ENCODE peak calls at places on chromosomes 11 and 22, in four cellular contexts. One of them, this sample, is unnamed.

GRCh38 chr11:1338201-1339065 is 29.0 kb upstream of the TOLLIP start:
- DNase-seq in GM12878: no peak
- DNase-seq in HepG2: no peak
- DNase-seq in HCT116: no peak
- DNase-seq in this sample: no peak

GRCh38 chr11:129871914-129872313 is 23.5 kb downstream of the NFRKB start:
- DNase-seq in GM12878: no peak
- DNase-seq in HepG2: no peak
- DNase-seq in HCT116: no peak
- DNase-seq in this sample: no peak

GRCh38 chr22:43820671-43821305 is 8.7 kb upstream of the EFCAB6 start:
- DNase-seq in GM12878: no peak
- DNase-seq in HepG2: no peak
- DNase-seq in HCT116: no peak
- DNase-seq in this sample: no peak

GRCh38 chr11:28400236-28401100 is 292.3 kb downstream of the METTL15 start:
- DNase-seq in GM12878: no peak
- DNase-seq in HepG2: peak; percentile 3
- DNase-seq in HCT116: no peak
- DNase-seq in this sample: no peak

GRCh38 chr11:134583397-134583990 is 171.5 kb upstream of the B3GAT1 start:
- DNase-seq in HCT116: no peak
- DNase-seq in HepG2: no peak
- DNase-seq in GM12878: no peak
- DNase-seq in this sample: no peak

GRCh38 chr11:30172872-30173271 is 57.9 kb upstream of the FSHB start:
- DNase-seq in GM12878: no peak
- DNase-seq in HepG2: no peak
- DNase-seq in HCT116: no peak
- DNase-seq in this sample: no peak

GRCh38 chr11:112579282-112579681 is 318.6 kb upstream of the PLET1 start:
- DNase-seq in HCT116: no peak
- DNase-seq in HepG2: no peak
- DNase-seq in GM12878: no peak
- DNase-seq in this sample: no peak

GRCh38 chr22:37371491-37371890 is 55.8 kb downstream of the ELFN2 start:
- DNase-seq in HepG2: no peak
- DNase-seq in HCT116: no peak
- DNase-seq in GM12878: no peak
- DNase-seq in this sample: no peak

GRCh38 chr11:59097113-59097708 is 9.8 kb upstream of the FAM111B start:
- DNase-seq in HCT116: peak; percentile 48
- DNase-seq in HepG2: peak; percentile 60
- DNase-seq in GM12878: no peak
- DNase-seq in this sample: peak; percentile 19

GRCh38 chr22:29570456-29570855 is 10.5 kb downstream of the NIPSNAP1 start:
- DNase-seq in GM12878: no peak
- DNase-seq in HCT116: no peak
- DNase-seq in HepG2: no peak
- DNase-seq in this sample: no peak

GRCh38 chr11:37264783-37265182 is 666.7 kb upstream of the RAG2 start:
- DNase-seq in HCT116: no peak
- DNase-seq in HepG2: no peak
- DNase-seq in GM12878: no peak
- DNase-seq in this sample: no peak

GRCh38 chr22:29733362-29734322 is 13.8 kb downstream of the CABP7 start:
- DNase-seq in HepG2: no peak
- DNase-seq in HCT116: no peak
- DNase-seq in GM12878: peak; percentile 17
- DNase-seq in this sample: peak; percentile 53

GRCh38 chr11:94315664-94316063 is 11.3 kb downstream of the IZUMO1R start:
- DNase-seq in GM12878: no peak
- DNase-seq in HepG2: no peak
- DNase-seq in HCT116: no peak
- DNase-seq in this sample: no peak

GRCh38 chr22:29481265-29482000 is 1.4 kb downstream of the NEFH start:
- DNase-seq in GM12878: no peak
- DNase-seq in HCT116: no peak
- DNase-seq in HepG2: no peak
- DNase-seq in this sample: peak; percentile 17

GRCh38 chr11:70334351-70334995 is 63.9 kb upstream of the CTTN start:
- DNase-seq in HepG2: no peak
- DNase-seq in GM12878: no peak
- DNase-seq in HCT116: no peak
- DNase-seq in this sample: no peak

GRCh38 chr22:46286006-46286405 is 10.7 kb upstream of the GTSE1 start:
- DNase-seq in HCT116: no peak
- DNase-seq in GM12878: no peak
- DNase-seq in HepG2: no peak
- DNase-seq in this sample: no peak

GRCh38 chr11:8060801-8061554 is 20.0 kb upstream of the TUB start:
- DNase-seq in HCT116: no peak
- DNase-seq in HepG2: no peak
- DNase-seq in GM12878: no peak
- DNase-seq in this sample: no peak
- TF ChIP-seq SRF in HCT116: no peak
- TF ChIP-seq SRF in HepG2: no peak
- TF ChIP-seq SRF in GM12878: no peak
- TF ChIP-seq SRF in this sample: no peak

GRCh38 chr11:119368121-119369034 is 13.1 kb downstream of the USP2 start:
- DNase-seq in HepG2: peak; percentile 93
- DNase-seq in GM12878: no peak
- DNase-seq in HCT116: no peak
- DNase-seq in this sample: peak; percentile 61
- TF ChIP-seq REST in HepG2: no peak
- TF ChIP-seq REST in GM12878: no peak
- TF ChIP-seq REST in HCT116: no peak
- TF ChIP-seq REST in this sample: no peak

GRCh38 chr22:35317680-35318290 is 18.1 kb downstream of the TOM1 start:
- DNase-seq in GM12878: no peak
- DNase-seq in HCT116: no peak
- DNase-seq in HepG2: no peak
- DNase-seq in this sample: no peak

GRCh38 chr22:35315141-35315854 is 15.6 kb downstream of the TOM1 start:
- DNase-seq in HepG2: no peak
- DNase-seq in GM12878: no peak
- DNase-seq in HCT116: no peak
- DNase-seq in this sample: no peak

GRCh38 chr22:35314161-35314942 is 14.7 kb downstream of the TOM1 start:
- DNase-seq in HepG2: no peak
- DNase-seq in GM12878: no peak
- DNase-seq in HCT116: no peak
- DNase-seq in this sample: no peak

GRCh38 chr22:35318346-35319215 is 18.9 kb downstream of the TOM1 start:
- DNase-seq in HepG2: no peak
- DNase-seq in HCT116: no peak
- DNase-seq in GM12878: no peak
- DNase-seq in this sample: no peak

DNA sequence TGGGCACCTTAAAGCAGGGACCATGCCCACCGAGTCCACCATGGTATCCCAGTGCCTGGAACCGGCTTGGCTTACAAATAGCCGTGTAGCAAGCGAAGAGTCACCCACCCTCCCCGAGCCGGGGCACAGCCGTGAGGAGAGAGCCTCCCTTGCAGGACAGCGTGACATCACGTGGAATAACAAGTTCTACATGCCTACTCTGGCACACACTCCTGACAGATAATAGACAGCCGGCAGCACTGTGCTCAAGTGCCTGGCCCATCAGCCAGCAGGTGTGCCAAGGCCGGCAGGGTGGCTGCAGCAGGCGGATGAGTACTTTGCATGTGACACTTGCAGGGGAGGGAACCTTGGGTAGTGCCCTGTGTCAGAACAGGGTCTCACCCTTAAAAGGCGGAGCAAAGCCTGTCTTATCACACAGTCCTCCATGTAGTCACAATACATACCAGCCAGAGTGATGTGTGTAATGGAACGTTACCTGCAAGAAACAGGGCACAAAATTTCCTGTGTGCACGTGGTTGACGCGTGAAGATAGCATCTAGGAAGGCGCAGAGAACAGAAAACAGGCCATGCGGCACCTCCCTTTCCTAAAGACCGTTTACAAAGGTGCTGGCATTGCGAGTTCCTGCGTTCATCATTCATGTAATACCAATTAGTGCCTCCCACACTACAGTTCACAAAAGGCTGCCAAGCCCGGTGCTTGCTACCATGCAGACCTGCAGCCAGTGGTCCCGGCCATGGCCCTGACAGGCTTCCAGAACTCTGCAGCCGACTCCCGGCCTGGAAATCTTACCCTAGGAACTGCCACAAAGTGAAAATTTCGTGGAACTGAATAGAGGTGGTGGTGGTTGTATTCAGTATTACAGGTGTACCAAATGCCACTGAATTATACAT is 16.4 kb downstream of the TOM1 start:
- DNase-seq in HCT116: no peak
- DNase-seq in GM12878: no peak
- DNase-seq in HepG2: no peak
- DNase-seq in this sample: no peak
- TF ChIP-seq SRF in HCT116: no peak
- TF ChIP-seq SRF in GM12878: no peak
- TF ChIP-seq SRF in HepG2: no peak
- TF ChIP-seq SRF in this sample: no peak

GRCh38 chr11:77636738-77637344 is 753 bp downstream of the CLNS1A start:
- DNase-seq in HCT116: no peak
- DNase-seq in HepG2: no peak
- DNase-seq in GM12878: no peak
- DNase-seq in this sample: no peak

GRCh38 chr11:77642228-77642627 is 4.6 kb upstream of the CLNS1A start:
- DNase-seq in HepG2: peak; percentile 16
- DNase-seq in GM12878: no peak
- DNase-seq in HCT116: no peak
- DNase-seq in this sample: no peak

GRCh38 chr11:77634724-77635123 is 2.9 kb downstream of the CLNS1A start:
- DNase-seq in GM12878: no peak
- DNase-seq in HCT116: no peak
- DNase-seq in HepG2: no peak
- DNase-seq in this sample: no peak

GRCh38 chr11:77633856-77634425 is 3.7 kb downstream of the CLNS1A start:
- DNase-seq in HepG2: no peak
- DNase-seq in GM12878: no peak
- DNase-seq in HCT116: no peak
- DNase-seq in this sample: no peak

GRCh38 chr11:77637345-77638165 is at the start of gene CLNS1A:
- DNase-seq in HepG2: peak; percentile 87
- DNase-seq in HCT116: peak; percentile 82
- DNase-seq in GM12878: peak; percentile 68
- DNase-seq in this sample: peak; percentile 96
- TF ChIP-seq REST in HepG2: peak; percentile 43
- TF ChIP-seq REST in HCT116: no peak
- TF ChIP-seq REST in GM12878: no peak
- TF ChIP-seq REST in this sample: no peak

GRCh38 chr11:126655807-126656128 is 300.3 kb downstream of the ST3GAL4 start:
- DNase-seq in HepG2: no peak
- DNase-seq in HCT116: no peak
- DNase-seq in GM12878: no peak
- DNase-seq in this sample: no peak
- TF ChIP-seq SRF in HepG2: no peak
- TF ChIP-seq SRF in HCT116: no peak
- TF ChIP-seq SRF in GM12878: no peak
- TF ChIP-seq SRF in this sample: no peak

DNA sequence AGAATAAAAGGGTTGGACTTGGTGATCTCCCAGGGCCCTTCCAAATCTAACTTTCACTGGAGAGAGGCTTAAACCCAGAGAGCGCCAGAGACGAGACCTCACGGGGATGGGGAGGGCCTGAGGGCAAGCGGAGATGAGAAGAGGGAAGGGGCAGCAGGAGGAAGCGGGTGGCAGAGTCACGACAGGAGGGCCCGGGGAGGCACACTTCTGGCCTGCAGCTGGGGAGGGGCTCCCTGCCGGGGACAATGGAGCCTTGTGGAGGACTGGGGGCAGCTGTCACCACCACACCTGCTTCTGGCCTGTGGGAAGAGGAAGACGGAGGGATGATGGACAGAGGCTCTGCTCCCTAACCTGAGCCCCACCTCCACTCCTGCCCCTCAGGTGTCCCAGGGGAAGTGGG is 40.2 kb downstream of the PDE2A start:
- DNase-seq in HCT116: no peak
- DNase-seq in HepG2: no peak
- DNase-seq in GM12878: no peak
- DNase-seq in this sample: no peak
- TF ChIP-seq REST in HCT116: no peak
- TF ChIP-seq REST in HepG2: no peak
- TF ChIP-seq REST in GM12878: no peak
- TF ChIP-seq REST in this sample: no peak